ENCODE peak calls at places on chromosomes 3 and 15, in six cellular contexts. D is activated effector memory CD4-positive, alpha-beta T cell treated with anti-CD3 and anti-CD28 coated beads, Interleukin-2, amount 50 U/mL, for 16 hours; X is CD8-positive, alpha-beta memory T cell; S is NCI-H2171; U is adipocyte; K is fibroblast of lung. I is an unnamed sample.

GRCh38 chr15:83943849-83944404 is 290.0 kb downstream of the ADAMTSL3 start:
- DNase-seq in X (no peak), U (no peak), S (no peak), D (no peak), K (peak; percentile 3), I (no peak)

GRCh38 chr3:137509354-137510045 is 254.6 kb upstream of the SOX14 start:
- DNase-seq in U (no peak), X (no peak), S (peak; percentile 19), K (no peak), D (no peak), I (no peak)

GRCh38 chr3:189202583-189202982 is 30.8 kb downstream of the TPRG1 start:
- DNase-seq in U (no peak), X (no peak), D (no peak), S (no peak), K (no peak), I (no peak)

GRCh38 chr3:112514527-112515128 is 15.4 kb upstream of the BTLA start:
- DNase-seq in K (peak; percentile 17), D (no peak), U (no peak), S (no peak), X (no peak), I (no peak)

GRCh38 chr3:16401273-16401672 is 112.2 kb downstream of the RFTN1 start:
- DNase-seq in D (no peak), S (no peak), U (no peak), X (no peak), K (no peak), I (no peak)

GRCh38 chr3:178960191-178960590 is 111.4 kb downstream of the ZMAT3 start:
- DNase-seq in X (no peak), U (no peak), K (no peak), S (no peak), D (no peak), I (no peak)

GRCh38 chr3:99929409-99930139 is 111.9 kb downstream of the CMSS1 start:
- DNase-seq in U (peak; percentile 41), K (peak; percentile 91), S (no peak), D (no peak), X (no peak), I (no peak)

GRCh38 chr15:41948499-41948898 is 23.9 kb downstream of the EHD4 start:
- DNase-seq in K (no peak), D (no peak), U (no peak), X (no peak), S (no peak), I (no peak)

GRCh38 chr15:31241888-31242287 is 84.7 kb upstream of the KLF13 start:
- DNase-seq in X (no peak), U (no peak), K (no peak), S (no peak), D (no peak), I (no peak)

GRCh38 chr3:46135475-46135874 is 72.6 kb downstream of the CCR1 start:
- DNase-seq in D (no peak), U (no peak), X (no peak), K (peak; percentile 11), S (no peak), I (no peak)

GRCh38 chr15:36791849-36792618 is 212.6 kb downstream of the CDIN1 start:
- DNase-seq in D (no peak), U (no peak), K (no peak), X (no peak), S (no peak), I (no peak)

GRCh38 chr3:184914628-184915027 is 102.7 kb downstream of the VPS8 start:
- DNase-seq in D (no peak), S (no peak), U (no peak), X (no peak), K (peak; percentile 54), I (no peak)

GRCh38 chr3:5754602-5755001 is 567.1 kb downstream of the EDEM1 start:
- DNase-seq in K (no peak), D (no peak), U (no peak), S (no peak), X (no peak), I (no peak)

GRCh38 chr3:30492581-30493192 is 113.7 kb upstream of the TGFBR2 start:
- DNase-seq in U (peak; percentile 60), D (no peak), X (no peak), S (no peak), K (peak; percentile 74), I (no peak)

GRCh38 chr15:69813881-69814280 is 283.8 kb downstream of the TLE3 start:
- DNase-seq in K (no peak), D (no peak), U (no peak), S (no peak), X (no peak), I (no peak)

GRCh38 chr15:42009474-42009873 is 11.4 kb downstream of the PLA2G4E start:
- DNase-seq in U (no peak), K (no peak), D (no peak), S (no peak), X (no peak), I (no peak)

GRCh38 chr3:8239095-8239494 is 262.5 kb upstream of the LMCD1 start:
- DNase-seq in X (no peak), S (no peak), K (no peak), U (no peak), D (no peak), I (no peak)

GRCh38 chr3:194573680-194574437 is 59.4 kb downstream of the TMEM44 start:
- DNase-seq in S (no peak), D (peak; percentile 77), X (no peak), U (peak; percentile 48), K (peak; percentile 59), I (no peak)

GRCh38 chr15:96331942-96332853 is 1.7 kb downstream of the NR2F2 start:
- DNase-seq in K (peak; percentile 58), U (peak; percentile 38), S (peak; percentile 23), X (no peak), D (no peak), I (no peak)

GRCh38 chr3:173586176-173586575 is 188.6 kb downstream of the NLGN1 start:
- DNase-seq in D (no peak), X (no peak), S (no peak), U (peak; percentile 30), K (peak; percentile 78), I (no peak)

GRCh38 chr3:196141052-196141865 is 59.4 kb upstream of the TFRC start:
- DNase-seq in S (no peak), D (no peak), X (no peak), U (no peak), K (no peak), I (no peak)

GRCh38 chr3:114553949-114554593 is 260.2 kb downstream of the TIGIT start:
- DNase-seq in K (peak; percentile 66), S (no peak), U (no peak), X (no peak), D (no peak), I (no peak)

GRCh38 chr3:7504886-7505775 is 644.2 kb downstream of the GRM7 start:
- DNase-seq in U (peak; percentile 6), X (no peak), S (no peak), K (peak; percentile 98), D (no peak), I (no peak)

GRCh38 chr15:95609096-95609495 is 721.4 kb upstream of the NR2F2 start:
- DNase-seq in U (peak; percentile 19), D (no peak), S (no peak), X (no peak), K (no peak), I (no peak)

GRCh38 chr15:80891006-80891405 is 98.6 kb downstream of the MESD start:
- DNase-seq in K (peak; percentile 57), X (no peak), U (no peak), S (no peak), D (no peak), I (no peak)

GRCh38 chr3:178485756-178486155 is 50.5 kb upstream of the KCNMB2 start:
- DNase-seq in U (peak; percentile 66), X (no peak), S (no peak), D (no peak), K (peak; percentile 76), I (no peak)

GRCh38 chr3:146682176-146682575 is 77.0 kb upstream of the PLSCR5 start:
- DNase-seq in K (no peak), D (no peak), X (no peak), S (no peak), U (peak; percentile 62), I (peak; percentile 42)

GRCh38 chr15:39704684-39705083 is 78.0 kb downstream of the FSIP1 start:
- DNase-seq in D (no peak), X (no peak), U (peak; percentile 83), S (no peak), K (peak; percentile 54), I (no peak)

GRCh38 chr3:129234441-129234840 is 15.0 kb upstream of the COPG1 start:
- DNase-seq in S (no peak), X (no peak), D (no peak), U (no peak), K (no peak), I (no peak)

GRCh38 chr15:50166216-50166615 is 15.8 kb upstream of the SLC27A2 start:
- DNase-seq in D (no peak), K (peak; percentile 88), X (no peak), U (peak; percentile 66), S (no peak), I (no peak)

GRCh38 chr15:21262851-21263400 is 177.4 kb downstream of the POTEB3 start:
- DNase-seq in U (no peak), D (no peak), K (no peak), S (no peak), X (no peak), I (no peak)

GRCh38 chr3:134423153-134423552 is 48.9 kb upstream of the AMOTL2 start:
- DNase-seq in K (peak; percentile 55), X (no peak), D (no peak), U (peak; percentile 30), S (peak; percentile 85), I (peak; percentile 93)

GRCh38 chr3:165217739-165218138 is 21.6 kb upstream of the SLITRK3 start:
- DNase-seq in S (no peak), U (no peak), K (no peak), X (no peak), D (no peak), I (no peak)

GRCh38 chr3:166248784-166249183 is 411.6 kb upstream of the BCHE start:
- DNase-seq in X (no peak), K (no peak), D (no peak), U (no peak), S (no peak), I (no peak)

GRCh38 chr3:170606675-170607074 is 20.8 kb upstream of the SLC7A14 start:
- DNase-seq in X (no peak), S (no peak), U (no peak), K (no peak), D (no peak), I (no peak)

GRCh38 chr3:141112686-141113255 is 61.6 kb downstream of the SPSB4 start:
- DNase-seq in K (no peak), D (no peak), U (no peak), X (no peak), S (no peak), I (no peak)

GRCh38 chr3:52983336-52983807 is 62.5 kb downstream of the SFMBT1 start:
- DNase-seq in K (no peak), S (no peak), U (no peak), X (peak; percentile 74), D (peak; percentile 80), I (peak; percentile 2)

GRCh38 chr3:55440406-55440708 is 46.7 kb downstream of the WNT5A start:
- DNase-seq in X (no peak), U (no peak), K (peak; percentile 51), D (no peak), S (no peak), I (no peak)

GRCh38 chr15:41822957-41823356 is 4.9 kb upstream of the JMJD7 start:
- DNase-seq in U (no peak), D (no peak), S (no peak), K (no peak), X (no peak), I (no peak)